ENCODE peak calls at places on chromosome 4, in six cellular contexts. One of them, this sample, is unnamed.

GRCh38 chr4:105520819-105521790 is 31.3 kb upstream of the ARHGEF38 start:
- DNase-seq in stimulated activated CD4-positive, alpha-beta T cell treated with anti-CD3 and anti-CD28 coated beads, Interleukin-4, amount 100 ng/mL, for 1 hour: no peak
- DNase-seq in ecto neural progenitor cell: peak
- DNase-seq in GM23248: peak
- DNase-seq in left ventricle myocardium superior: no peak
- DNase-seq in RPMI8226: peak
- DNase-seq in this sample: peak

GRCh38 chr4:171793723-171794122 is 19.5 kb upstream of the GALNTL6 start:
- DNase-seq in RPMI8226: no peak
- DNase-seq in left ventricle myocardium superior: no peak
- DNase-seq in GM23248: no peak
- DNase-seq in ecto neural progenitor cell: no peak
- DNase-seq in stimulated activated CD4-positive, alpha-beta T cell treated with anti-CD3 and anti-CD28 coated beads, Interleukin-4, amount 100 ng/mL, for 1 hour: no peak
- DNase-seq in this sample: no peak

GRCh38 chr4:1721666-1722550 is 587 bp downstream of the TACC3 start:
- DNase-seq in left ventricle myocardium superior: peak
- DNase-seq in stimulated activated CD4-positive, alpha-beta T cell treated with anti-CD3 and anti-CD28 coated beads, Interleukin-4, amount 100 ng/mL, for 1 hour: no peak
- DNase-seq in GM23248: peak
- DNase-seq in RPMI8226: no peak
- DNase-seq in ecto neural progenitor cell: no peak
- DNase-seq in this sample: no peak

GRCh38 chr4:150033937-150034336 is 44.3 kb upstream of the DCLK2 start:
- DNase-seq in GM23248: peak
- DNase-seq in RPMI8226: peak
- DNase-seq in stimulated activated CD4-positive, alpha-beta T cell treated with anti-CD3 and anti-CD28 coated beads, Interleukin-4, amount 100 ng/mL, for 1 hour: no peak
- DNase-seq in ecto neural progenitor cell: no peak
- DNase-seq in left ventricle myocardium superior: no peak
- DNase-seq in this sample: no peak

GRCh38 chr4:13248621-13249298 is 235.4 kb downstream of the RAB28 start:
- DNase-seq in ecto neural progenitor cell: no peak
- DNase-seq in left ventricle myocardium superior: no peak
- DNase-seq in RPMI8226: no peak
- DNase-seq in GM23248: peak
- DNase-seq in stimulated activated CD4-positive, alpha-beta T cell treated with anti-CD3 and anti-CD28 coated beads, Interleukin-4, amount 100 ng/mL, for 1 hour: no peak
- DNase-seq in this sample: no peak

GRCh38 chr4:108611360-108611759 is 9.0 kb upstream of the RPL34 start:
- DNase-seq in GM23248: peak
- DNase-seq in stimulated activated CD4-positive, alpha-beta T cell treated with anti-CD3 and anti-CD28 coated beads, Interleukin-4, amount 100 ng/mL, for 1 hour: no peak
- DNase-seq in RPMI8226: no peak
- DNase-seq in left ventricle myocardium superior: no peak
- DNase-seq in ecto neural progenitor cell: no peak
- DNase-seq in this sample: no peak

GRCh38 chr4:81031389-81032173 is 1.1 kb downstream of the BMP3 start:
- DNase-seq in RPMI8226: no peak
- DNase-seq in left ventricle myocardium superior: no peak
- DNase-seq in stimulated activated CD4-positive, alpha-beta T cell treated with anti-CD3 and anti-CD28 coated beads, Interleukin-4, amount 100 ng/mL, for 1 hour: no peak
- DNase-seq in ecto neural progenitor cell: peak
- DNase-seq in GM23248: no peak
- DNase-seq in this sample: no peak

GRCh38 chr4:71466775-71467174 is 128.0 kb downstream of the SLC4A4 start:
- DNase-seq in left ventricle myocardium superior: no peak
- DNase-seq in GM23248: no peak
- DNase-seq in RPMI8226: no peak
- DNase-seq in stimulated activated CD4-positive, alpha-beta T cell treated with anti-CD3 and anti-CD28 coated beads, Interleukin-4, amount 100 ng/mL, for 1 hour: no peak
- DNase-seq in ecto neural progenitor cell: no peak
- DNase-seq in this sample: no peak

GRCh38 chr4:168978001-168978700 is 31.9 kb downstream of the CBR4 start:
- DNase-seq in ecto neural progenitor cell: no peak
- DNase-seq in RPMI8226: no peak
- DNase-seq in left ventricle myocardium superior: no peak
- DNase-seq in stimulated activated CD4-positive, alpha-beta T cell treated with anti-CD3 and anti-CD28 coated beads, Interleukin-4, amount 100 ng/mL, for 1 hour: no peak
- DNase-seq in GM23248: peak
- DNase-seq in this sample: no peak

GRCh38 chr4:81465668-81466357 is 5.9 kb downstream of the RASGEF1B start:
- DNase-seq in ecto neural progenitor cell: no peak
- DNase-seq in RPMI8226: no peak
- DNase-seq in stimulated activated CD4-positive, alpha-beta T cell treated with anti-CD3 and anti-CD28 coated beads, Interleukin-4, amount 100 ng/mL, for 1 hour: no peak
- DNase-seq in left ventricle myocardium superior: no peak
- DNase-seq in GM23248: no peak
- DNase-seq in this sample: no peak

GRCh38 chr4:167379433-167379832 is 145.1 kb upstream of the SPOCK3 start:
- DNase-seq in RPMI8226: no peak
- DNase-seq in GM23248: no peak
- DNase-seq in ecto neural progenitor cell: no peak
- DNase-seq in left ventricle myocardium superior: no peak
- DNase-seq in stimulated activated CD4-positive, alpha-beta T cell treated with anti-CD3 and anti-CD28 coated beads, Interleukin-4, amount 100 ng/mL, for 1 hour: no peak
- DNase-seq in this sample: no peak

GRCh38 chr4:149781150-149781549 is 34.5 kb downstream of the IQCM start:
- DNase-seq in GM23248: peak
- DNase-seq in RPMI8226: no peak
- DNase-seq in stimulated activated CD4-positive, alpha-beta T cell treated with anti-CD3 and anti-CD28 coated beads, Interleukin-4, amount 100 ng/mL, for 1 hour: no peak
- DNase-seq in left ventricle myocardium superior: no peak
- DNase-seq in ecto neural progenitor cell: no peak
- DNase-seq in this sample: no peak

GRCh38 chr4:88623097-88623496 is 30.8 kb downstream of the HERC3 start:
- DNase-seq in GM23248: peak
- DNase-seq in ecto neural progenitor cell: no peak
- DNase-seq in stimulated activated CD4-positive, alpha-beta T cell treated with anti-CD3 and anti-CD28 coated beads, Interleukin-4, amount 100 ng/mL, for 1 hour: no peak
- DNase-seq in left ventricle myocardium superior: no peak
- DNase-seq in RPMI8226: no peak
- DNase-seq in this sample: no peak

GRCh38 chr4:117771647-117772337 is 262.5 kb upstream of the NDST3 start:
- DNase-seq in GM23248: no peak
- DNase-seq in stimulated activated CD4-positive, alpha-beta T cell treated with anti-CD3 and anti-CD28 coated beads, Interleukin-4, amount 100 ng/mL, for 1 hour: no peak
- DNase-seq in left ventricle myocardium superior: no peak
- DNase-seq in RPMI8226: no peak
- DNase-seq in ecto neural progenitor cell: no peak
- DNase-seq in this sample: no peak

GRCh38 chr4:94978904-94979303 is 221.1 kb downstream of the BMPR1B start:
- DNase-seq in GM23248: peak
- DNase-seq in ecto neural progenitor cell: no peak
- DNase-seq in stimulated activated CD4-positive, alpha-beta T cell treated with anti-CD3 and anti-CD28 coated beads, Interleukin-4, amount 100 ng/mL, for 1 hour: peak
- DNase-seq in left ventricle myocardium superior: no peak
- DNase-seq in RPMI8226: no peak
- DNase-seq in this sample: no peak

GRCh38 chr4:3660928-3661515 is 105.2 kb upstream of the ADRA2C start:
- DNase-seq in left ventricle myocardium superior: no peak
- DNase-seq in GM23248: no peak
- DNase-seq in RPMI8226: no peak
- DNase-seq in ecto neural progenitor cell: no peak
- DNase-seq in stimulated activated CD4-positive, alpha-beta T cell treated with anti-CD3 and anti-CD28 coated beads, Interleukin-4, amount 100 ng/mL, for 1 hour: no peak
- DNase-seq in this sample: no peak

GRCh38 chr4:117370944-117371665 is 285.7 kb upstream of the TRAM1L1 start:
- DNase-seq in RPMI8226: no peak
- DNase-seq in stimulated activated CD4-positive, alpha-beta T cell treated with anti-CD3 and anti-CD28 coated beads, Interleukin-4, amount 100 ng/mL, for 1 hour: no peak
- DNase-seq in ecto neural progenitor cell: no peak
- DNase-seq in GM23248: no peak
- DNase-seq in left ventricle myocardium superior: no peak
- DNase-seq in this sample: no peak

GRCh38 chr4:57162499-57163019 is 52.4 kb upstream of the IGFBP7 start:
- DNase-seq in stimulated activated CD4-positive, alpha-beta T cell treated with anti-CD3 and anti-CD28 coated beads, Interleukin-4, amount 100 ng/mL, for 1 hour: no peak
- DNase-seq in GM23248: no peak
- DNase-seq in left ventricle myocardium superior: no peak
- DNase-seq in ecto neural progenitor cell: no peak
- DNase-seq in RPMI8226: no peak
- DNase-seq in this sample: no peak

GRCh38 chr4:27048350-27049100 is 187.9 kb downstream of the STIM2 start:
- DNase-seq in GM23248: peak
- DNase-seq in left ventricle myocardium superior: no peak
- DNase-seq in ecto neural progenitor cell: no peak
- DNase-seq in RPMI8226: peak
- DNase-seq in stimulated activated CD4-positive, alpha-beta T cell treated with anti-CD3 and anti-CD28 coated beads, Interleukin-4, amount 100 ng/mL, for 1 hour: no peak
- DNase-seq in this sample: no peak